ENCODE peak calls at places on chromosomes 16 and 17, in five cellular contexts. J is NCI-H2029; D is GM19239; S is activated CD8-positive, alpha-beta memory T cell treated with anti-CD3 and anti-CD28 coated beads, Interleukin-2, amount 50 U/mL, for 48 hours; T is GM12865. E is an unnamed sample.

GRCh38 chr17:49496183-49496865 is 1.2 kb downstream of the NGFR start:
- DNase-seq in S (peak; percentile 95), T (peak; percentile 75), D (peak; percentile 88), J (no peak), E (no peak)

GRCh38 chr17:2734939-2735338 is 14.5 kb downstream of the CCDC92B start:
- DNase-seq in J (no peak), D (no peak), S (no peak), T (no peak), E (no peak)

GRCh38 chr16:75379911-75380847 is 53.1 kb downstream of the CFDP1 start:
- DNase-seq in D (peak; percentile 24), T (peak; percentile 87), J (no peak), S (no peak), E (no peak)

GRCh38 chr16:25093208-25094061 is 18.1 kb upstream of the LCMT1 start:
- DNase-seq in J (no peak), T (peak; percentile 75), D (no peak), S (peak; percentile 58), E (no peak)

GRCh38 chr16:69451166-69451565 is 26.7 kb downstream of the CYB5B start:
- DNase-seq in T (no peak), S (no peak), J (no peak), D (no peak), E (no peak)

GRCh38 chr17:79454826-79455225 is 156.0 kb downstream of the RBFOX3 start:
- DNase-seq in S (no peak), J (no peak), D (no peak), T (no peak), E (no peak)

GRCh38 chr17:17077861-17078732 is 35.8 kb downstream of the MPRIP start:
- DNase-seq in T (no peak), S (no peak), J (no peak), D (no peak), E (no peak)

GRCh38 chr16:79163666-79164377 is 436.7 kb downstream of the MAF start:
- DNase-seq in T (no peak), D (no peak), J (peak; percentile 3), S (no peak), E (no peak)

GRCh38 chr16:84361546-84361945 is 6.8 kb upstream of the ATP2C2 start:
- DNase-seq in J (no peak), S (no peak), D (no peak), T (no peak), E (peak; percentile 81)

GRCh38 chr17:73138541-73139138 is 26.2 kb upstream of the SSTR2 start:
- DNase-seq in D (no peak), J (no peak), S (no peak), T (no peak), E (no peak)

GRCh38 chr17:7436556-7437368 is 1.5 kb downstream of the TMEM102 start:
- DNase-seq in S (peak; percentile 91), J (peak; percentile 60), T (peak; percentile 92), D (no peak), E (peak; percentile 64)

GRCh38 chr17:27956601-27957445 is 63.7 kb upstream of the LYRM9 start:
- DNase-seq in T (no peak), D (no peak), S (no peak), J (no peak), E (no peak)

GRCh38 chr17:70787721-70788120 is 618.4 kb downstream of the KCNJ2 start:
- DNase-seq in D (no peak), S (no peak), T (no peak), J (no peak), E (peak; percentile 60)

GRCh38 chr17:58250344-58251011 is 12.1 kb downstream of the LPO start:
- DNase-seq in S (no peak), J (no peak), T (no peak), D (no peak), E (no peak)

GRCh38 chr16:3503513-3503912 is 2.7 kb downstream of the CLUAP1 start:
- DNase-seq in S (peak; percentile 65), J (no peak), D (no peak), T (peak; percentile 48), E (peak; percentile 16)

GRCh38 chr17:81911277-81911961 is at the start of gene PCYT2:
- DNase-seq in J (peak; percentile 89), T (peak; percentile 94), S (peak; percentile 95), D (peak; percentile 99), E (peak; percentile 48)

GRCh38 chr17:78409191-78409621 is 30.8 kb downstream of the PGS1 start:
- DNase-seq in S (no peak), J (peak; percentile 81), T (no peak), D (no peak), E (peak; percentile 57)

GRCh38 chr17:1626333-1626732 is 2.3 kb downstream of the SLC43A2 start:
- DNase-seq in S (no peak), D (no peak), J (no peak), T (no peak), E (no peak)

GRCh38 chr17:79836952-79837887 is 2.0 kb downstream of the CBX4 start:
- DNase-seq in S (peak; percentile 80), D (peak; percentile 93), J (peak; percentile 69), T (peak; percentile 90), E (peak; percentile 78)

GRCh38 chr17:77577491-77577890 is 381.0 kb upstream of the TNRC6C start:
- DNase-seq in T (no peak), S (no peak), D (no peak), J (no peak), E (no peak)

GRCh38 chr17:30219315-30219714 is 16.2 kb downstream of the SLC6A4 start:
- DNase-seq in S (no peak), J (no peak), D (no peak), T (no peak), E (no peak)

GRCh38 chr17:38571833-38572274 is 33.9 kb downstream of the SRCIN1 start:
- DNase-seq in J (no peak), S (no peak), D (no peak), T (no peak), E (no peak)

GRCh38 chr17:14859521-14859920 is 405.6 kb downstream of the PMP22 start:
- DNase-seq in D (no peak), S (no peak), J (no peak), T (no peak), E (no peak)

GRCh38 chr17:63622571-63623390 is 564 bp downstream of the MAP3K3 start:
- DNase-seq in S (peak; percentile 82), J (peak; percentile 11), D (peak; percentile 78), T (peak; percentile 70), E (peak; percentile 16)

GRCh38 chr16:23182675-23183485 is at the start of gene SCNN1G:
- DNase-seq in J (no peak), T (peak; percentile 16), D (peak; percentile 20), S (no peak), E (peak; percentile 15)

GRCh38 chr16:15607700-15608396 is 35.1 kb downstream of the MARF1 start:
- DNase-seq in S (no peak), J (no peak), T (no peak), D (no peak), E (peak; percentile 58)

GRCh38 chr17:53630115-53630514 is 192.6 kb upstream of the KIF2B start:
- DNase-seq in J (no peak), S (no peak), T (no peak), D (no peak), E (no peak)

GRCh38 chr17:12431188-12431587 is 234.5 kb upstream of the MYOCD start:
- DNase-seq in D (no peak), J (no peak), T (peak; percentile 84), S (no peak), E (no peak)

GRCh38 chr16:15946257-15947044 is 3.0 kb upstream of the ABCC1 start:
- DNase-seq in J (no peak), T (no peak), S (no peak), D (no peak), E (peak; percentile 91)

GRCh38 chr17:74477411-74477810 is 11.0 kb downstream of the CD300A start:
- DNase-seq in T (no peak), S (no peak), D (no peak), J (no peak), E (no peak)

GRCh38 chr16:58507963-58508670 is 7.2 kb upstream of the SETD6 start:
- DNase-seq in D (no peak), S (no peak), J (no peak), T (no peak), E (no peak)

GRCh38 chr17:76252040-76252954 is 12.0 kb upstream of the RNF157 start:
- DNase-seq in S (peak; percentile 68), D (no peak), J (no peak), T (peak; percentile 77), E (peak; percentile 100)

GRCh38 chr16:68737730-68738590 is 868 bp downstream of the CDH1 start:
- DNase-seq in S (no peak), J (no peak), T (no peak), D (no peak), E (no peak)

GRCh38 chr17:74096456-74096855 is 107.0 kb upstream of the RPL38 start:
- DNase-seq in S (no peak), J (no peak), D (no peak), T (no peak), E (no peak)

GRCh38 chr16:74487634-74488495 is 66.6 kb upstream of the CLEC18B start:
- DNase-seq in S (no peak), D (no peak), T (no peak), J (no peak), E (no peak)

GRCh38 chr17:68377771-68378201 is 79.5 kb downstream of the WIPI1 start:
- DNase-seq in D (no peak), J (no peak), S (no peak), T (no peak), E (no peak)

GRCh38 chr17:58520843-58521430 is 6.5 kb upstream of the MTMR4 start:
- DNase-seq in S (no peak), J (no peak), D (no peak), T (peak; percentile 67), E (no peak)

GRCh38 chr17:63033142-63033541 is 67.1 kb downstream of the TANC2 start:
- DNase-seq in T (no peak), D (no peak), S (no peak), J (no peak), E (no peak)

GRCh38 chr17:56815711-56816110 is 18.0 kb downstream of the C17orf67 start:
- DNase-seq in S (no peak), J (no peak), T (no peak), D (no peak), E (no peak)